ENCODE peak calls at places on chromosomes 7 and 10, in eight cellular contexts. Z is adrenal gland; K is stomach; T is naive thymus-derived CD4-positive, alpha-beta T cell; X is AG04450; J is Peyer's patch; A is colonic mucosa; C is lower leg skin. I is an unnamed sample.

GRCh38 chr10:29703276-29703675 is 68.5 kb upstream of the SVIL start:
- DNase-seq in Z (no peak), K (no peak), T (no peak), X (no peak), J (no peak), A (no peak), C (no peak), I (no peak)

GRCh38 chr10:3852147-3852904 is 67.3 kb upstream of the KLF6 start:
- DNase-seq in Z (peak), K (peak), T (peak), X (peak), J (peak), A (peak), C (peak), I (no peak)

GRCh38 chr10:104076743-104077160 is 8.9 kb downstream of the COL17A1 start:
- DNase-seq in Z (peak), K (peak), T (no peak), X (no peak), J (no peak), A (peak), C (no peak), I (no peak)

GRCh38 chr7:114504586-114504985 is 90.0 kb downstream of the FOXP2 start:
- DNase-seq in Z (no peak), K (no peak), T (no peak), X (no peak), J (no peak), A (no peak), C (no peak), I (no peak)

GRCh38 chr7:2613113-2613925 is 18.5 kb upstream of the TTYH3 start:
- DNase-seq in Z (no peak), K (no peak), T (no peak), X (no peak), J (no peak), A (no peak), C (no peak), I (no peak)

GRCh38 chr7:20539201-20539600 is 76.3 kb upstream of the ABCB5 start:
- DNase-seq in Z (no peak), K (no peak), T (no peak), X (no peak), J (no peak), A (no peak), C (no peak), I (no peak)

GRCh38 chr10:60535427-60535826 is 145.8 kb upstream of the ANK3 start:
- DNase-seq in Z (no peak), K (no peak), T (no peak), X (no peak), J (no peak), A (no peak), C (no peak), I (no peak)

GRCh38 chr10:28984431-28984830 is 304.4 kb upstream of the LYZL1 start:
- DNase-seq in Z (peak), K (peak), T (no peak), X (peak), J (peak), A (peak), C (peak), I (peak)

GRCh38 chr7:91772100-91772794 is 108.3 kb downstream of the MTERF1 start:
- DNase-seq in Z (no peak), K (no peak), T (no peak), X (no peak), J (no peak), A (peak), C (no peak), I (no peak)

DNA sequence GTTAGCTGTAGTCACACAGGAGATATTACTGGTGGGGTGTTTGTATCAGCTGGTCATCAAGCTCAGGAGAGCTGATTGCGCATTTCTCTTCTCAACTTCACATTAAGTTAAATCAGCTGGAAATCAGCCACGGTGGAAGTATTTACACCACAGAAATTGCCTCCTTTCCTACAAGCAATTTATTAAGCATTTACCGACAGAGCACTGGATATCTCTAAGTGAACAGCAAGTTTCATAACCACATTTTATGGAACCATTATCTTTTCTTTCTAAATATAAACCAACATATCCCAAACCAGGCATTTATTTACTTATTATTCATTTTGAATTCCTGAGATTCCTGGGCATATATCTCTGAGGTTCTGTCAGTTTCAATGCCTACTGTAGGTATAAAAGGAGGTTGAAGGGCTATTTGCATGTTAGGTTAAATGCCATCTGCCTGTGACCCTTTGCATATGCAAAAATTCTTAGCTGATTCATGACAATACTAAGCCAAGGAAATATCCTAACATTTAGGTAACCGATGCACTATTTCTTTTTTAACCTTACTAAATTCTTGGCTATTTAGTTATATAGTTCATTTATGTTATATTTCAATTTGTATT is 56.6 kb downstream of the DYNC1I1 start:
- DNase-seq in Z (no peak), K (no peak), T (no peak), X (no peak), J (no peak), A (no peak), C (no peak), I (no peak)
- H3K4me3 ChIP-seq in Z (no peak), K (no peak), T (no peak), X (no peak), J (no peak), A (no peak), C (no peak), I (no peak)

GRCh38 chr10:119706521-119707278 is 19.1 kb upstream of the INPP5F start:
- DNase-seq in Z (no peak), K (no peak), T (no peak), X (no peak), J (no peak), A (no peak), C (no peak), I (no peak)
- H3K4me3 ChIP-seq in Z (no peak), K (no peak), T (no peak), X (no peak), J (no peak), A (no peak), C (no peak), I (no peak)

GRCh38 chr10:109912335-109913282 is 10.7 kb downstream of the XPNPEP1 start:
- DNase-seq in Z (no peak), K (no peak), T (no peak), X (peak), J (no peak), A (peak), C (no peak), I (no peak)
- H3K4me3 ChIP-seq in Z (no peak), K (no peak), T (no peak), X (no peak), J (no peak), A (no peak), C (no peak), I (no peak)

DNA sequence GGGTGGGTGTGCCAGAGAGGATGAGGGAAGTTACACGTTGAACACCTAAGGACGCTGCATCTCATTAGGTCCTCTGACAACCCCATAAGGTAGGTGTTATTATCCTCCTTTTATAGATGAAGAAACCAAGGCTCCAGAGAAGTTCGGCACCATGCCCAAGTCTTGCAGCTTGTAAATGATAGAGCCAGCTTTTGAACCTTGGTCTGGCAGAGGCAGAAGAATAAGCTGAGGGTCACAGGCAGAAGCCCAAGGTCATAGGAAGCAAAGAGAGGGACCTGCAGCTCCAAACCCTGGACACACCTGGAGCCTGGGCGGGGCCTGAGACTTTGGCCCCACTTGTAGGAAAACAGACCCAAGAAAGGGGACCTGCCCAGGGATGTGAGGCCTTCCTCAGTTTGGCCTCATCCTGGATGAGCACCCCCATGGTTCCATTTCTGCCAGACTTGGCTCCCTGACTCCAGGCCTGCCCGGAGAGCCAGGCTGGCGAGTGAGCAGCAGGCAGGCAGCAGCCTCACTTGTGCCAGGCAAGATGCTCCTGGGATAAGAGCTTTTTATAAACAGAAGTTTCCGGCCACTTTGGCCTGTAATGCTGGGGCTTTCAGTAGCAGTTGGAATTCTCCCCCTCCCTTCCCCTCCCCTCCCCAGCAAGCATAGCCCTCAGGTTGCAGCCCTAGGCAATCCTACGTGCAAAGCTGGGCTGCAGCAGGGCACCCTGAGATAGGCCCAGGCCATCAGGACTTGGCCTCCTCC is 2.4 kb downstream of the KCNH2 start:
- DNase-seq in Z (no peak), K (no peak), T (no peak), X (no peak), J (no peak), A (peak), C (no peak), I (no peak)
- H3K4me3 ChIP-seq in Z (no peak), K (peak), T (peak), X (no peak), J (no peak), A (peak), C (no peak), I (peak)

GRCh38 chr7:29289156-29290021 is 94.8 kb downstream of the CHN2 start:
- DNase-seq in Z (peak), K (no peak), T (no peak), X (no peak), J (no peak), A (no peak), C (peak), I (no peak)
- H3K4me3 ChIP-seq in Z (no peak), K (no peak), T (no peak), X (no peak), J (no peak), A (no peak), C (no peak), I (no peak)

GRCh38 chr7:70670288-70670687 is 461.7 kb upstream of the GALNT17 start:
- DNase-seq in Z (no peak), K (no peak), T (no peak), X (no peak), J (no peak), A (no peak), C (no peak), I (no peak)
- H3K4me3 ChIP-seq in Z (no peak), K (no peak), T (no peak), X (no peak), J (no peak), A (no peak), C (no peak), I (no peak)

I was measured in esophagus squamous epithelium.